ENCODE peak calls at places on chromosomes 3 and 15, in eight cellular contexts. One of them, this sample, is unnamed.

GRCh38 chr3:125670945-125671344 is 75.6 kb upstream of the OSBPL11 start:
- DNase-seq in activated CD8-positive, alpha-beta memory T cell treated with anti-CD3 and anti-CD28 coated beads for 4 hours: no peak
- DNase-seq in NB4: no peak
- DNase-seq in kidney tubule cell: no peak
- DNase-seq in stimulated activated naive B cell treated with anti-CD40 and anti-IgM and Interleukin-4, amounts not matched to agents 10 μg/mL and 1 μg/mL and 100 μg/mL, for 72 hours: no peak
- DNase-seq in HCT116: no peak
- DNase-seq in caudate nucleus: no peak
- DNase-seq in NCI-H2029 treated with DMSO at 0.1 percent for 48 hours: no peak
- DNase-seq in this sample: no peak

GRCh38 chr3:192861972-192862371 is 55.7 kb downstream of the MB21D2 start:
- DNase-seq in kidney tubule cell: no peak
- DNase-seq in HCT116: no peak
- DNase-seq in caudate nucleus: no peak
- DNase-seq in activated CD8-positive, alpha-beta memory T cell treated with anti-CD3 and anti-CD28 coated beads for 4 hours: no peak
- DNase-seq in NCI-H2029 treated with DMSO at 0.1 percent for 48 hours: no peak
- DNase-seq in stimulated activated naive B cell treated with anti-CD40 and anti-IgM and Interleukin-4, amounts not matched to agents 10 μg/mL and 1 μg/mL and 100 μg/mL, for 72 hours: no peak
- DNase-seq in NB4: no peak
- DNase-seq in this sample: no peak

GRCh38 chr15:77642019-77642418 is 9.3 kb upstream of the LINGO1 start:
- DNase-seq in caudate nucleus: no peak
- DNase-seq in stimulated activated naive B cell treated with anti-CD40 and anti-IgM and Interleukin-4, amounts not matched to agents 10 μg/mL and 1 μg/mL and 100 μg/mL, for 72 hours: no peak
- DNase-seq in activated CD8-positive, alpha-beta memory T cell treated with anti-CD3 and anti-CD28 coated beads for 4 hours: no peak
- DNase-seq in NB4: no peak
- DNase-seq in kidney tubule cell: no peak
- DNase-seq in HCT116: no peak
- DNase-seq in NCI-H2029 treated with DMSO at 0.1 percent for 48 hours: no peak
- DNase-seq in this sample: no peak

GRCh38 chr3:12875857-12876451 is 34.6 kb upstream of the RPL32 start:
- DNase-seq in kidney tubule cell: peak
- DNase-seq in HCT116: no peak
- DNase-seq in stimulated activated naive B cell treated with anti-CD40 and anti-IgM and Interleukin-4, amounts not matched to agents 10 μg/mL and 1 μg/mL and 100 μg/mL, for 72 hours: no peak
- DNase-seq in NCI-H2029 treated with DMSO at 0.1 percent for 48 hours: no peak
- DNase-seq in activated CD8-positive, alpha-beta memory T cell treated with anti-CD3 and anti-CD28 coated beads for 4 hours: no peak
- DNase-seq in caudate nucleus: no peak
- DNase-seq in NB4: no peak
- DNase-seq in this sample: no peak

GRCh38 chr15:86082619-86083377 is 3.1 kb downstream of the AGBL1 start:
- DNase-seq in kidney tubule cell: no peak
- DNase-seq in NB4: no peak
- DNase-seq in NCI-H2029 treated with DMSO at 0.1 percent for 48 hours: no peak
- DNase-seq in caudate nucleus: no peak
- DNase-seq in activated CD8-positive, alpha-beta memory T cell treated with anti-CD3 and anti-CD28 coated beads for 4 hours: no peak
- DNase-seq in stimulated activated naive B cell treated with anti-CD40 and anti-IgM and Interleukin-4, amounts not matched to agents 10 μg/mL and 1 μg/mL and 100 μg/mL, for 72 hours: no peak
- DNase-seq in HCT116: no peak
- DNase-seq in this sample: peak

GRCh38 chr15:56464893-56465520 is at the start of gene MNS1:
- DNase-seq in HCT116: peak
- DNase-seq in kidney tubule cell: peak
- DNase-seq in stimulated activated naive B cell treated with anti-CD40 and anti-IgM and Interleukin-4, amounts not matched to agents 10 μg/mL and 1 μg/mL and 100 μg/mL, for 72 hours: peak
- DNase-seq in activated CD8-positive, alpha-beta memory T cell treated with anti-CD3 and anti-CD28 coated beads for 4 hours: peak
- DNase-seq in NCI-H2029 treated with DMSO at 0.1 percent for 48 hours: peak
- DNase-seq in NB4: peak
- DNase-seq in caudate nucleus: peak
- DNase-seq in this sample: peak

GRCh38 chr15:34753236-34753894 is 1.4 kb downstream of the GJD2 start:
- DNase-seq in NCI-H2029 treated with DMSO at 0.1 percent for 48 hours: no peak
- DNase-seq in NB4: peak
- DNase-seq in kidney tubule cell: peak
- DNase-seq in caudate nucleus: no peak
- DNase-seq in HCT116: no peak
- DNase-seq in activated CD8-positive, alpha-beta memory T cell treated with anti-CD3 and anti-CD28 coated beads for 4 hours: no peak
- DNase-seq in stimulated activated naive B cell treated with anti-CD40 and anti-IgM and Interleukin-4, amounts not matched to agents 10 μg/mL and 1 μg/mL and 100 μg/mL, for 72 hours: no peak
- DNase-seq in this sample: no peak

GRCh38 chr15:60237411-60237810 is 160.4 kb downstream of the ANXA2 start:
- DNase-seq in activated CD8-positive, alpha-beta memory T cell treated with anti-CD3 and anti-CD28 coated beads for 4 hours: no peak
- DNase-seq in NCI-H2029 treated with DMSO at 0.1 percent for 48 hours: no peak
- DNase-seq in caudate nucleus: no peak
- DNase-seq in NB4: no peak
- DNase-seq in kidney tubule cell: no peak
- DNase-seq in HCT116: no peak
- DNase-seq in stimulated activated naive B cell treated with anti-CD40 and anti-IgM and Interleukin-4, amounts not matched to agents 10 μg/mL and 1 μg/mL and 100 μg/mL, for 72 hours: no peak
- DNase-seq in this sample: no peak

GRCh38 chr3:124811441-124811840 is 75.7 kb downstream of the ITGB5 start:
- DNase-seq in NCI-H2029 treated with DMSO at 0.1 percent for 48 hours: no peak
- DNase-seq in stimulated activated naive B cell treated with anti-CD40 and anti-IgM and Interleukin-4, amounts not matched to agents 10 μg/mL and 1 μg/mL and 100 μg/mL, for 72 hours: no peak
- DNase-seq in caudate nucleus: no peak
- DNase-seq in activated CD8-positive, alpha-beta memory T cell treated with anti-CD3 and anti-CD28 coated beads for 4 hours: no peak
- DNase-seq in kidney tubule cell: no peak
- DNase-seq in NB4: no peak
- DNase-seq in HCT116: no peak
- DNase-seq in this sample: no peak

GRCh38 chr3:110178965-110179364 is 841.6 kb upstream of the DPPA4 start:
- DNase-seq in caudate nucleus: no peak
- DNase-seq in NB4: no peak
- DNase-seq in NCI-H2029 treated with DMSO at 0.1 percent for 48 hours: no peak
- DNase-seq in HCT116: no peak
- DNase-seq in kidney tubule cell: no peak
- DNase-seq in activated CD8-positive, alpha-beta memory T cell treated with anti-CD3 and anti-CD28 coated beads for 4 hours: no peak
- DNase-seq in stimulated activated naive B cell treated with anti-CD40 and anti-IgM and Interleukin-4, amounts not matched to agents 10 μg/mL and 1 μg/mL and 100 μg/mL, for 72 hours: no peak
- DNase-seq in this sample: no peak